ENCODE peak calls at places on chromosomes 5 and 9, in five cellular contexts. One of them, this sample, is unnamed.

GRCh38 chr9:111301195-111301594 is 28.8 kb downstream of the OR2K2 start:
- DNase-seq in left ventricle myocardium inferior: no peak
- DNase-seq in H7: no peak
- DNase-seq in cardiac muscle cell: no peak
- DNase-seq in HFF-Myc: peak; percentile 19
- DNase-seq in this sample: peak; percentile 66

GRCh38 chr9:98502311-98502975 is 206.3 kb downstream of the GABBR2 start:
- DNase-seq in left ventricle myocardium inferior: no peak
- DNase-seq in H7: no peak
- DNase-seq in cardiac muscle cell: no peak
- DNase-seq in HFF-Myc: no peak
- DNase-seq in this sample: no peak

GRCh38 chr9:72445291-72446000 is 76.0 kb upstream of the TMC1 start:
- DNase-seq in left ventricle myocardium inferior: no peak
- DNase-seq in H7: no peak
- DNase-seq in cardiac muscle cell: no peak
- DNase-seq in HFF-Myc: no peak
- DNase-seq in this sample: no peak

GRCh38 chr9:4297151-4297794 is 2.6 kb downstream of the GLIS3 start:
- DNase-seq in left ventricle myocardium inferior: peak; percentile 65
- DNase-seq in H7: peak; percentile 77
- DNase-seq in cardiac muscle cell: peak; percentile 37
- DNase-seq in HFF-Myc: peak; percentile 87
- DNase-seq in this sample: peak; percentile 75

GRCh38 chr5:73274870-73275756 is 102.1 kb downstream of the TMEM174 start:
- DNase-seq in left ventricle myocardium inferior: no peak
- DNase-seq in H7: no peak
- DNase-seq in cardiac muscle cell: no peak
- DNase-seq in HFF-Myc: no peak
- DNase-seq in this sample: no peak

GRCh38 chr5:130289132-130290088 is 385.1 kb downstream of the CHSY3 start:
- DNase-seq in left ventricle myocardium inferior: no peak
- DNase-seq in H7: no peak
- DNase-seq in cardiac muscle cell: no peak
- DNase-seq in HFF-Myc: no peak
- DNase-seq in this sample: peak; percentile 80

GRCh38 chr9:3244963-3245653 is 280.7 kb downstream of the RFX3 start:
- DNase-seq in left ventricle myocardium inferior: no peak
- DNase-seq in H7: no peak
- DNase-seq in cardiac muscle cell: no peak
- DNase-seq in HFF-Myc: no peak
- DNase-seq in this sample: no peak

GRCh38 chr9:13719981-13720380 is 440.5 kb upstream of the MPDZ start:
- DNase-seq in left ventricle myocardium inferior: no peak
- DNase-seq in H7: no peak
- DNase-seq in cardiac muscle cell: no peak
- DNase-seq in HFF-Myc: no peak
- DNase-seq in this sample: peak; percentile 48

GRCh38 chr5:84438456-84438855 is 53.8 kb upstream of the EDIL3 start:
- DNase-seq in left ventricle myocardium inferior: no peak
- DNase-seq in H7: no peak
- DNase-seq in cardiac muscle cell: no peak
- DNase-seq in HFF-Myc: no peak
- DNase-seq in this sample: no peak

GRCh38 chr5:173196133-173196952 is 38.7 kb downstream of the NKX2-5 start:
- DNase-seq in left ventricle myocardium inferior: peak; percentile 50
- DNase-seq in H7: no peak
- DNase-seq in cardiac muscle cell: peak; percentile 91
- DNase-seq in HFF-Myc: no peak
- DNase-seq in this sample: no peak

GRCh38 chr9:121399126-121399882 is 29.3 kb upstream of the STOM start:
- DNase-seq in left ventricle myocardium inferior: no peak
- DNase-seq in H7: no peak
- DNase-seq in cardiac muscle cell: no peak
- DNase-seq in HFF-Myc: no peak
- DNase-seq in this sample: no peak

GRCh38 chr9:7980691-7981289 is 181.2 kb upstream of the DMAC1 start:
- DNase-seq in left ventricle myocardium inferior: no peak
- DNase-seq in H7: no peak
- DNase-seq in cardiac muscle cell: no peak
- DNase-seq in HFF-Myc: no peak
- DNase-seq in this sample: no peak

DNA sequence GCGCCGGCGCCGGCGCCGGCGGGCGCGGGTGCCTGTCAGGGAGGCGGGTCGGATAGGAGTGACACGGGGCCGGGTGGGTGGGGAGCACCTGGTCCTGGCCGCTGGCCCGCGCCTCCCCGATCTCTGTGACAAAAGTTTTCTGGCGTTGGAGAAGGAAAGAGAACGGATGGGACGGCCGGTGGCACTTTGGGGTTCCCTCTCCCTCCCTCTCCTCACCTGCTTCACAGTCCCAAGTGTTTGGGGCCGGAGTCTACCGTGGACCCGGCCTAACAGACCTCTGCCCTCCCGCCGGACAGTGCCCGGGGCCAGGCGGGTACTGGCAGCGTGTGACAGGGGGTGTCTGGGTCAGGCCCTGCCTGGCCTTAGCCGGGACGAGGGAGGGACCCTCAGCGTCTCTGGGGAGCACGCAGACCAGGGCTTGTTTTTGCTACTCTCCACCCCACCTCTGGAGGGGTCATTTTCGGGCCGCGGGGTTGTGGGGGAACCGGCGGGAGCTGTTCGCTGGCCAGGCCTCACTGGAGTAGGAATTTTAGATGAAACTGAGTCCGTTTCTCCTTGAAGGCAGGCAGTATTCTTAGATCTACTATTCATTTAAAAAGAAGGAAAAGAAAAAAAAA is 1.7 kb downstream of the PRDM6 start:
- DNase-seq in left ventricle myocardium inferior: no peak
- DNase-seq in H7: peak; percentile 75
- DNase-seq in cardiac muscle cell: no peak
- DNase-seq in HFF-Myc: no peak
- DNase-seq in this sample: no peak
- H3K4me3 ChIP-seq in left ventricle myocardium inferior: peak overlapping the region; percentile 77
- H3K4me3 ChIP-seq in H7: peak overlapping the region; percentile 46
- H3K4me3 ChIP-seq in cardiac muscle cell: peak overlapping the region; percentile 69
- H3K4me3 ChIP-seq in HFF-Myc: peak overlapping the region; percentile 45
- H3K4me3 ChIP-seq in this sample: no peak overlapping the region

GRCh38 chr9:95462419-95463121 is 54.2 kb downstream of the PTCH1 start:
- DNase-seq in left ventricle myocardium inferior: peak; percentile 55
- DNase-seq in H7: peak; percentile 80
- DNase-seq in cardiac muscle cell: peak; percentile 84
- DNase-seq in HFF-Myc: peak; percentile 94
- DNase-seq in this sample: no peak

GRCh38 chr9:95465115-95465514 is 51.7 kb downstream of the PTCH1 start:
- DNase-seq in left ventricle myocardium inferior: no peak
- DNase-seq in H7: no peak
- DNase-seq in cardiac muscle cell: no peak
- DNase-seq in HFF-Myc: no peak
- DNase-seq in this sample: no peak

GRCh38 chr9:95461448-95462381 is 55.1 kb downstream of the PTCH1 start:
- DNase-seq in left ventricle myocardium inferior: no peak
- DNase-seq in H7: no peak
- DNase-seq in cardiac muscle cell: no peak
- DNase-seq in HFF-Myc: no peak
- DNase-seq in this sample: no peak

GRCh38 chr9:95460627-95461164 is 56.1 kb downstream of the PTCH1 start:
- DNase-seq in left ventricle myocardium inferior: no peak
- DNase-seq in H7: no peak
- DNase-seq in cardiac muscle cell: no peak
- DNase-seq in HFF-Myc: peak; percentile 58
- DNase-seq in this sample: no peak

GRCh38 chr9:95463145-95464060 is 53.4 kb downstream of the PTCH1 start:
- DNase-seq in left ventricle myocardium inferior: no peak
- DNase-seq in H7: peak; percentile 65
- DNase-seq in cardiac muscle cell: no peak
- DNase-seq in HFF-Myc: no peak
- DNase-seq in this sample: no peak
- H3K4me3 ChIP-seq in left ventricle myocardium inferior: peak overlapping the region; percentile 57
- H3K4me3 ChIP-seq in H7: no peak overlapping the region
- H3K4me3 ChIP-seq in cardiac muscle cell: peak overlapping the region; percentile 15
- H3K4me3 ChIP-seq in HFF-Myc: peak overlapping the region; percentile 2
- H3K4me3 ChIP-seq in this sample: no peak overlapping the region

GRCh38 chr9:1416261-1416660 is 366.1 kb downstream of the DMRT2 start:
- DNase-seq in left ventricle myocardium inferior: no peak
- DNase-seq in H7: no peak
- DNase-seq in cardiac muscle cell: no peak
- DNase-seq in HFF-Myc: no peak
- DNase-seq in this sample: peak; percentile 4

GRCh38 chr9:1421436-1421835 is 371.3 kb downstream of the DMRT2 start:
- DNase-seq in left ventricle myocardium inferior: no peak
- DNase-seq in H7: no peak
- DNase-seq in cardiac muscle cell: no peak
- DNase-seq in HFF-Myc: no peak
- DNase-seq in this sample: peak; percentile 59
- H3K4me3 ChIP-seq in left ventricle myocardium inferior: no peak overlapping the region
- H3K4me3 ChIP-seq in H7: no peak overlapping the region
- H3K4me3 ChIP-seq in cardiac muscle cell: no peak overlapping the region
- H3K4me3 ChIP-seq in HFF-Myc: no peak overlapping the region
- H3K4me3 ChIP-seq in this sample: no peak overlapping the region

DNA sequence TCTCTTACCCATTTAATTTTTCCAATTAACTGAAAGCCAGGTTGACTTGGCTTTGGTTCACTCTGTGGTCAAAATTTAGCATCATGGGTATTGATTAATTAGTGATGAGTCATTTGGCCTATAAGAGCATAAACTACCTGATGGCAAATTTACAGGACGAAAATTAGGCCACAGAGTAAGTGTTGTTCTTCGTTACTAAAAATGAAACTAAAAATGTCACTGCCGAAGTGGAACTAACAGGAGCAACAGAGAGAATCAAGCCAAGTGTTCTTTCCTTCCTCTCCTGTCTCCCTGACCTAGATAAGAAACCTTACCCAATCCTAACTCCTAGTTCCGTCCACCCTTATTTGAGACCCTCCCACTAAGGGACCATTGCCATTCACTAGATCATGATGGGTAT is 176.9 kb downstream of the RAB3C start:
- DNase-seq in left ventricle myocardium inferior: no peak
- DNase-seq in H7: no peak
- DNase-seq in cardiac muscle cell: no peak
- DNase-seq in HFF-Myc: no peak
- DNase-seq in this sample: no peak
- H3K4me3 ChIP-seq in left ventricle myocardium inferior: peak overlapping the region; percentile 50
- H3K4me3 ChIP-seq in H7: no peak overlapping the region
- H3K4me3 ChIP-seq in cardiac muscle cell: no peak overlapping the region
- H3K4me3 ChIP-seq in HFF-Myc: no peak overlapping the region
- H3K4me3 ChIP-seq in this sample: peak overlapping the region; percentile 28

GRCh38 chr5:54021413-54022155 is 288.8 kb downstream of the ARL15 start:
- DNase-seq in left ventricle myocardium inferior: no peak
- DNase-seq in H7: no peak
- DNase-seq in cardiac muscle cell: no peak
- DNase-seq in HFF-Myc: no peak
- DNase-seq in this sample: no peak

GRCh38 chr5:54022156-54022685 is 288.2 kb downstream of the ARL15 start:
- DNase-seq in left ventricle myocardium inferior: no peak
- DNase-seq in H7: no peak
- DNase-seq in cardiac muscle cell: no peak
- DNase-seq in HFF-Myc: no peak
- DNase-seq in this sample: no peak

GRCh38 chr5:54018438-54018837 is 291.9 kb downstream of the ARL15 start:
- DNase-seq in left ventricle myocardium inferior: no peak
- DNase-seq in H7: peak; percentile 49
- DNase-seq in cardiac muscle cell: no peak
- DNase-seq in HFF-Myc: no peak
- DNase-seq in this sample: no peak

GRCh38 chr5:54013556-54014157 is 296.7 kb downstream of the ARL15 start:
- DNase-seq in left ventricle myocardium inferior: no peak
- DNase-seq in H7: no peak
- DNase-seq in cardiac muscle cell: no peak
- DNase-seq in HFF-Myc: peak; percentile 59
- DNase-seq in this sample: peak; percentile 60

DNA sequence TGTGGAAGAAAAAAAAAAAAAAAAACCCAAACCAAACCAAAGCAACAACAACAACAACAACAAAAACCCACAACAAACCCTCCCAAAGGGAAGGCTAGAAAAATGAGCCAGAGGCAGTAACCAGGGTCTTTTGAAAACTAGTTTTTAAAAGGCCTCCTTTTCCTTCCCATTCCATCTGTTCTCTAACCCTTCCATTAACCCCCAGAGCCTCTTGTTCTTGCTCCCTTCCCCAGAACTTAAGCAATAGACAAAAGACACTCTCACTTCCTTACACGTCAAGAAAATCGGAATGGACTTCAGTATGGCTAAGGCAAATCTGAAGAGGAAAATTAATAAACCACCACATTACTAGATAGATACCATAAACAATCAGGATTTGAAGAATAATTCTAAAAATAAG is 292.8 kb downstream of the ARL15 start:
- DNase-seq in left ventricle myocardium inferior: no peak
- DNase-seq in H7: peak; percentile 22
- DNase-seq in cardiac muscle cell: no peak
- DNase-seq in HFF-Myc: no peak
- DNase-seq in this sample: no peak
- H3K4me3 ChIP-seq in left ventricle myocardium inferior: no peak overlapping the region
- H3K4me3 ChIP-seq in H7: no peak overlapping the region
- H3K4me3 ChIP-seq in cardiac muscle cell: no peak overlapping the region
- H3K4me3 ChIP-seq in HFF-Myc: no peak overlapping the region
- H3K4me3 ChIP-seq in this sample: no peak overlapping the region

This sample was measured in PC-3.